ENCODE peak calls at places on chromosomes 2 and 18, in nine cellular contexts. H, M, J, W, Z, X, L, D and Q are unnamed samples.
A peak's percentile ranks its signal among the peaks of the same experiment; 100 is the strongest.

GRCh38 chr18:49094979-49095632 is 144.3 kb upstream of the SMAD7 start:
- DNase-seq in H (no peak), M (no peak), J (peak; percentile 45), W (no peak), Z (no peak), X (no peak), L (no peak), D (peak; percentile 4), Q (no peak)

GRCh38 chr2:193076995-193077394 is 882.3 kb upstream of the TMEFF2 start:
- DNase-seq in H (no peak), M (no peak), J (no peak), W (no peak), Z (no peak), X (no peak), L (no peak), D (no peak), Q (no peak)

GRCh38 chr18:5162111-5162510 is 34.9 kb downstream of the AKAIN1 start:
- DNase-seq in H (no peak), M (no peak), J (no peak), W (no peak), Z (no peak), X (no peak), L (no peak), D (no peak), Q (no peak)

GRCh38 chr2:80326214-80326613 is 21.7 kb upstream of the LRRTM1 start:
- DNase-seq in H (no peak), M (no peak), J (no peak), W (peak; percentile 24), Z (no peak), X (no peak), L (no peak), D (peak; percentile 13), Q (no peak)

GRCh38 chr2:107132141-107132540 is 246.2 kb upstream of the ST6GAL2 start:
- DNase-seq in H (no peak), M (no peak), J (no peak), W (no peak), Z (no peak), X (no peak), L (no peak), D (no peak), Q (no peak)

GRCh38 chr2:10238991-10239485 is 63.7 kb upstream of the HPCAL1 start:
- DNase-seq in H (no peak), M (no peak), J (no peak), W (no peak), Z (no peak), X (no peak), L (no peak), D (no peak), Q (no peak)

GRCh38 chr2:111617299-111617803 is 266.6 kb downstream of the ANAPC1 start:
- DNase-seq in H (no peak), M (no peak), J (peak; percentile 15), W (no peak), Z (no peak), X (no peak), L (no peak), D (peak; percentile 27), Q (no peak)

GRCh38 chr18:73752546-73752945 is 395.1 kb downstream of the FBXO15 start:
- DNase-seq in H (no peak), M (no peak), J (no peak), W (no peak), Z (no peak), X (no peak), L (no peak), D (peak; percentile 54), Q (no peak)

GRCh38 chr2:54763636-54764291 is 40.3 kb downstream of the EML6 start:
- DNase-seq in H (no peak), M (no peak), J (no peak), W (peak; percentile 4), Z (no peak), X (no peak), L (no peak), D (peak; percentile 38), Q (no peak)

GRCh38 chr2:230723363-230723762 is 10.7 kb downstream of the CAB39 start:
- DNase-seq in H (no peak), M (no peak), J (no peak), W (no peak), Z (no peak), X (no peak), L (no peak), D (no peak), Q (no peak)

GRCh38 chr2:29124504-29124903 is 9.3 kb downstream of the CLIP4 start:
- DNase-seq in H (no peak), M (no peak), J (no peak), W (no peak), Z (no peak), X (no peak), L (no peak), D (no peak), Q (no peak)

GRCh38 chr18:666177-666576 is 8.7 kb downstream of the TYMS start:
- DNase-seq in H (no peak), M (no peak), J (no peak), W (no peak), Z (no peak), X (no peak), L (no peak), D (no peak), Q (no peak)

GRCh38 chr18:8795586-8795985 is 90.2 kb downstream of the MTCL1 start:
- DNase-seq in H (no peak), M (no peak), J (no peak), W (no peak), Z (no peak), X (no peak), L (no peak), D (no peak), Q (no peak)

GRCh38 chr2:3151153-3151918 is 226.3 kb downstream of the EIPR1 start:
- DNase-seq in H (no peak), M (no peak), J (no peak), W (no peak), Z (no peak), X (no peak), L (no peak), D (no peak), Q (no peak)

GRCh38 chr2:129849559-129850160 is 129.8 kb upstream of the RAB6C start:
- DNase-seq in H (peak; percentile 38), M (no peak), J (peak; percentile 46), W (peak; percentile 81), Z (no peak), X (no peak), L (peak; percentile 29), D (peak; percentile 76), Q (no peak)

GRCh38 chr2:150575861-150576260 is 88.4 kb upstream of the RND3 start:
- DNase-seq in H (no peak), M (no peak), J (no peak), W (no peak), Z (no peak), X (no peak), L (no peak), D (no peak), Q (no peak)

GRCh38 chr2:55518846-55519167 is 711 bp upstream of the CFAP36 start:
- DNase-seq in H (no peak), M (no peak), J (no peak), W (peak; percentile 12), Z (no peak), X (no peak), L (no peak), D (no peak), Q (no peak)